ENCODE peak calls at places on chromosome 15, in ten cellular contexts. S is choroid plexus epithelial cell; Z is Panc1; B is upper lobe of right lung; J is GM18507; L is NCI-H1092; V is brain microvascular endothelial cell; W is ureter; F is naive thymus-derived CD4-positive, alpha-beta T cell; A is LHCN-M2. D is an unnamed sample.

GRCh38 chr15:50181983-50182232 is at the start of gene SLC27A2:
- DNase-seq in J (no peak), W (no peak), S (peak), Z (no peak), F (no peak), A (no peak), L (peak), V (no peak), B (peak), D (no peak)

GRCh38 chr15:67701669-67702068 is 123.6 kb upstream of the SKOR1 start:
- DNase-seq in L (no peak), S (peak), W (no peak), B (no peak), F (no peak), J (no peak), Z (no peak), A (no peak), V (no peak), D (no peak)

GRCh38 chr15:74892313-74892712 is 2.5 kb downstream of the MPI start:
- DNase-seq in Z (no peak), L (no peak), V (no peak), W (peak), A (no peak), B (no peak), F (no peak), S (no peak), J (no peak), D (no peak)

GRCh38 chr15:53072077-53072476 is 281.9 kb upstream of the ONECUT1 start:
- DNase-seq in V (peak), Z (peak), S (peak), F (no peak), W (peak), L (peak), B (peak), J (no peak), A (peak), D (no peak)

GRCh38 chr15:22265056-22265945 is 185.0 kb downstream of the OR4M2 start:
- DNase-seq in A (no peak), W (no peak), J (no peak), B (no peak), F (no peak), V (no peak), S (no peak), Z (no peak), L (no peak), D (no peak)

GRCh38 chr15:48402778-48403177 is 71.5 kb downstream of the DUT start:
- DNase-seq in B (no peak), J (no peak), W (no peak), V (no peak), L (no peak), A (no peak), F (no peak), S (no peak), Z (no peak), D (no peak)

GRCh38 chr15:101114146-101114545 is 137.7 kb downstream of the CHSY1 start:
- DNase-seq in V (no peak), J (no peak), B (no peak), Z (no peak), L (no peak), S (no peak), W (no peak), F (no peak), A (no peak), D (no peak)

GRCh38 chr15:48928877-48929538 is 34.7 kb downstream of the SHC4 start:
- DNase-seq in B (no peak), Z (no peak), S (no peak), V (peak), A (peak), F (peak), L (no peak), J (no peak), W (no peak), D (no peak)

GRCh38 chr15:92316586-92317295 is 76.9 kb upstream of the ST8SIA2 start:
- DNase-seq in J (no peak), L (no peak), B (no peak), W (no peak), S (no peak), Z (no peak), F (no peak), V (no peak), A (peak), D (no peak)

GRCh38 chr15:90873998-90874605 is 5.7 kb downstream of the FURIN start:
- DNase-seq in Z (no peak), B (peak), S (peak), V (no peak), J (no peak), L (peak), F (no peak), W (no peak), A (no peak), D (no peak)

GRCh38 chr15:97598353-97598798 is 362.1 kb upstream of the ARRDC4 start:
- DNase-seq in B (no peak), S (peak), V (peak), L (no peak), Z (no peak), A (no peak), F (no peak), W (no peak), J (no peak), D (no peak)

GRCh38 chr15:60017538-60018199 is 13.6 kb downstream of the FOXB1 start:
- DNase-seq in J (no peak), W (no peak), Z (no peak), B (no peak), L (no peak), V (peak), A (peak), S (peak), F (peak), D (no peak)

GRCh38 chr15:70488941-70489848 is 274.2 kb downstream of the UACA start:
- DNase-seq in W (no peak), Z (no peak), J (no peak), A (no peak), L (no peak), F (no peak), B (no peak), S (no peak), V (no peak), D (no peak)

GRCh38 chr15:77239892-77240608 is 169.1 kb upstream of the TSPAN3 start:
- DNase-seq in J (no peak), A (no peak), V (no peak), L (no peak), Z (no peak), F (no peak), B (no peak), S (no peak), W (no peak), D (no peak)

GRCh38 chr15:81315452-81316203 is 8.3 kb downstream of the STARD5 start:
- DNase-seq in L (no peak), F (no peak), Z (no peak), A (no peak), V (no peak), J (no peak), S (no peak), W (no peak), B (no peak), D (no peak)

GRCh38 chr15:90103669-90104329 is 1.5 kb upstream of the IDH2 start:
- DNase-seq in Z (no peak), W (no peak), J (no peak), V (no peak), A (no peak), F (no peak), S (no peak), L (no peak), B (no peak), D (no peak)

GRCh38 chr15:62482715-62483429 is 317.8 kb upstream of the C2CD4B start:
- DNase-seq in F (peak), L (no peak), V (peak), J (peak), Z (peak), W (no peak), B (no peak), A (peak), S (peak), D (no peak)

GRCh38 chr15:35998637-35999036 is 452.7 kb upstream of the DPH6 start:
- DNase-seq in W (no peak), L (no peak), B (no peak), V (no peak), J (no peak), Z (no peak), F (no peak), A (no peak), S (no peak), D (no peak)

GRCh38 chr15:61479601-61480000 is 250.5 kb upstream of the RORA start:
- DNase-seq in B (no peak), L (no peak), A (peak), F (no peak), W (no peak), V (peak), S (peak), J (no peak), Z (no peak), D (no peak)

GRCh38 chr15:95604634-95605036 is 725.9 kb upstream of the NR2F2 start:
- DNase-seq in F (no peak), Z (no peak), J (no peak), S (peak), W (no peak), B (no peak), L (no peak), V (no peak), A (peak), D (no peak)

GRCh38 chr15:76533060-76533955 is 196.7 kb downstream of the ISL2 start:
- DNase-seq in A (no peak), V (no peak), S (peak), B (no peak), J (no peak), Z (no peak), W (no peak), F (no peak), L (no peak), D (no peak)

GRCh38 chr15:98807262-98807661 is 158.9 kb downstream of the IGF1R start:
- DNase-seq in L (no peak), W (peak), S (peak), B (no peak), F (no peak), Z (no peak), V (peak), J (no peak), A (peak), D (no peak)

GRCh38 chr15:95845862-95846515 is 484.5 kb upstream of the NR2F2 start:
- DNase-seq in L (no peak), S (peak), B (no peak), W (no peak), A (peak), V (peak), F (no peak), Z (no peak), J (no peak), D (no peak)

GRCh38 chr15:93987068-93987467 is 244.3 kb upstream of the MCTP2 start:
- DNase-seq in L (no peak), J (no peak), Z (no peak), W (no peak), A (no peak), V (no peak), B (no peak), F (peak), S (no peak), D (no peak)